ENCODE peak calls at places on chromosomes 7 and 10, in nine cellular contexts. Q, T, X, H, N, Y, D, U and M are unnamed samples.

GRCh38 chr10:92573798-92574544 is at the start of gene IDE:
- DNase-seq in Q (peak), T (peak), X (peak), H (peak), N (peak), Y (peak), D (peak), U (peak), M (peak)

GRCh38 chr10:66928000-66928770 is 2.3 kb downstream of the LRRTM3 start:
- DNase-seq in Q (no peak), T (peak), X (peak), H (no peak), N (no peak), Y (no peak), D (no peak), U (no peak), M (no peak)

GRCh38 chr10:133131053-133131452 is 29.0 kb upstream of the KNDC1 start:
- DNase-seq in Q (no peak), T (no peak), X (no peak), H (no peak), N (no peak), Y (no peak), D (no peak), U (no peak), M (no peak)

GRCh38 chr7:56538541-56539429 is 422.6 kb upstream of the NUPR2 start:
- DNase-seq in Q (no peak), T (no peak), X (no peak), H (no peak), N (no peak), Y (no peak), D (no peak), U (no peak), M (no peak)

GRCh38 chr7:69598081-69598486 is at the start of gene AUTS2:
- DNase-seq in Q (peak), T (peak), X (peak), H (peak), N (peak), Y (peak), D (peak), U (peak), M (peak)

GRCh38 chr7:31500656-31501055 is 13.2 kb upstream of the ITPRID1 start:
- DNase-seq in Q (no peak), T (no peak), X (no peak), H (no peak), N (no peak), Y (no peak), D (no peak), U (no peak), M (no peak)

GRCh38 chr10:32328499-32328898 is 18.5 kb downstream of the EPC1 start:
- DNase-seq in Q (no peak), T (no peak), X (no peak), H (no peak), N (no peak), Y (no peak), D (no peak), U (no peak), M (no peak)

GRCh38 chr7:133846203-133846945 is 280.8 kb upstream of the LRGUK start:
- DNase-seq in Q (no peak), T (no peak), X (no peak), H (no peak), N (no peak), Y (no peak), D (no peak), U (no peak), M (no peak)

GRCh38 chr10:71246591-71247143 is 34.3 kb downstream of the UNC5B start:
- DNase-seq in Q (no peak), T (no peak), X (no peak), H (no peak), N (no peak), Y (peak), D (no peak), U (peak), M (no peak)

GRCh38 chr10:60722623-60723022 is 55.7 kb upstream of the CDK1 start:
- DNase-seq in Q (no peak), T (no peak), X (no peak), H (no peak), N (no peak), Y (no peak), D (no peak), U (no peak), M (no peak)

GRCh38 chr10:122786269-122786668 is 59.4 kb downstream of the CUZD1 start:
- DNase-seq in Q (peak), T (no peak), X (peak), H (no peak), N (peak), Y (no peak), D (no peak), U (peak), M (peak)

GRCh38 chr10:133206311-133207040 is 23.5 kb upstream of the UTF1 start:
- DNase-seq in Q (no peak), T (no peak), X (no peak), H (no peak), N (no peak), Y (no peak), D (no peak), U (no peak), M (no peak)

GRCh38 chr7:157690833-157691382 is 354.1 kb downstream of the DNAJB6 start:
- DNase-seq in Q (peak), T (no peak), X (peak), H (no peak), N (no peak), Y (peak), D (peak), U (no peak), M (no peak)

GRCh38 chr7:86006909-86007308 is 636.8 kb upstream of the GRM3 start:
- DNase-seq in Q (no peak), T (no peak), X (no peak), H (no peak), N (no peak), Y (no peak), D (no peak), U (no peak), M (no peak)

GRCh38 chr10:108439397-108439796 is 1274.9 kb upstream of the SORCS1 start:
- DNase-seq in Q (no peak), T (no peak), X (no peak), H (no peak), N (no peak), Y (no peak), D (no peak), U (no peak), M (no peak)